ENCODE peak calls at places on chromosomes 4 and X, in eight cellular contexts. One of them, this sample, is unnamed.

GRCh38 chr4:123421227-123421941 is 24.8 kb downstream of the SPRY1 start:
- DNase-seq in suprapubic skin: no peak
- DNase-seq in heart right ventricle: no peak
- DNase-seq in NCI-H1048: no peak
- DNase-seq in HS-27A: no peak
- DNase-seq in Peyer's patch: no peak
- DNase-seq in HEK293T: no peak
- DNase-seq in NCI-H524: no peak
- DNase-seq in this sample: no peak

GRCh38 chr4:183443609-183444148 is 757 bp upstream of the CDKN2AIP start:
- DNase-seq in suprapubic skin: no peak
- DNase-seq in heart right ventricle: no peak
- DNase-seq in NCI-H1048: no peak
- DNase-seq in HS-27A: no peak
- DNase-seq in Peyer's patch: peak
- DNase-seq in HEK293T: peak
- DNase-seq in NCI-H524: peak
- DNase-seq in this sample: no peak

GRCh38 chr4:947491-947971 is 15.3 kb downstream of the TMEM175 start:
- DNase-seq in suprapubic skin: peak
- DNase-seq in heart right ventricle: no peak
- DNase-seq in NCI-H1048: no peak
- DNase-seq in HS-27A: no peak
- DNase-seq in Peyer's patch: no peak
- DNase-seq in HEK293T: no peak
- DNase-seq in NCI-H524: no peak
- DNase-seq in this sample: no peak

GRCh38 chrX:151754641-151755215 is 20.2 kb downstream of the CNGA2 start:
- DNase-seq in suprapubic skin: no peak
- DNase-seq in heart right ventricle: no peak
- DNase-seq in NCI-H1048: no peak
- DNase-seq in HS-27A: no peak
- DNase-seq in Peyer's patch: no peak
- DNase-seq in HEK293T: no peak
- DNase-seq in NCI-H524: no peak
- DNase-seq in this sample: no peak

GRCh38 chrX:86348669-86349068 is 200.4 kb downstream of the DACH2 start:
- DNase-seq in suprapubic skin: no peak
- DNase-seq in heart right ventricle: no peak
- DNase-seq in NCI-H1048: no peak
- DNase-seq in HS-27A: no peak
- DNase-seq in Peyer's patch: no peak
- DNase-seq in HEK293T: no peak
- DNase-seq in NCI-H524: no peak
- DNase-seq in this sample: no peak

GRCh38 chrX:72045552-72046277 is 86.0 kb downstream of the RTL5 start:
- DNase-seq in suprapubic skin: no peak
- DNase-seq in heart right ventricle: no peak
- DNase-seq in NCI-H1048: peak
- DNase-seq in HS-27A: no peak
- DNase-seq in Peyer's patch: no peak
- DNase-seq in HEK293T: peak
- DNase-seq in NCI-H524: peak
- DNase-seq in this sample: no peak

GRCh38 chrX:12013220-12013619 is 125.1 kb upstream of the FRMPD4 start:
- DNase-seq in suprapubic skin: no peak
- DNase-seq in heart right ventricle: no peak
- DNase-seq in NCI-H1048: no peak
- DNase-seq in HS-27A: peak
- DNase-seq in Peyer's patch: no peak
- DNase-seq in HEK293T: no peak
- DNase-seq in NCI-H524: no peak
- DNase-seq in this sample: no peak

GRCh38 chr4:99845708-99846469 is 29.3 kb downstream of the DAPP1 start:
- DNase-seq in suprapubic skin: no peak
- DNase-seq in heart right ventricle: no peak
- DNase-seq in NCI-H1048: no peak
- DNase-seq in HS-27A: no peak
- DNase-seq in Peyer's patch: no peak
- DNase-seq in HEK293T: no peak
- DNase-seq in NCI-H524: no peak
- DNase-seq in this sample: no peak

GRCh38 chrX:46575586-46575985 is 2.0 kb downstream of the CHST7 start:
- DNase-seq in suprapubic skin: no peak
- DNase-seq in heart right ventricle: no peak
- DNase-seq in NCI-H1048: no peak
- DNase-seq in HS-27A: no peak
- DNase-seq in Peyer's patch: no peak
- DNase-seq in HEK293T: no peak
- DNase-seq in NCI-H524: peak
- DNase-seq in this sample: no peak

GRCh38 chr4:13160906-13161305 is 323.2 kb downstream of the RAB28 start:
- DNase-seq in suprapubic skin: no peak
- DNase-seq in heart right ventricle: no peak
- DNase-seq in NCI-H1048: no peak
- DNase-seq in HS-27A: no peak
- DNase-seq in Peyer's patch: no peak
- DNase-seq in HEK293T: no peak
- DNase-seq in NCI-H524: no peak
- DNase-seq in this sample: no peak

GRCh38 chrX:44580466-44580865 is 37.8 kb upstream of the FUNDC1 start:
- DNase-seq in suprapubic skin: no peak
- DNase-seq in heart right ventricle: no peak
- DNase-seq in NCI-H1048: no peak
- DNase-seq in HS-27A: no peak
- DNase-seq in Peyer's patch: no peak
- DNase-seq in HEK293T: no peak
- DNase-seq in NCI-H524: no peak
- DNase-seq in this sample: no peak

GRCh38 chr4:13793020-13793710 is 165.6 kb upstream of the BOD1L1 start:
- DNase-seq in suprapubic skin: no peak
- DNase-seq in heart right ventricle: no peak
- DNase-seq in NCI-H1048: no peak
- DNase-seq in HS-27A: no peak
- DNase-seq in Peyer's patch: no peak
- DNase-seq in HEK293T: no peak
- DNase-seq in NCI-H524: no peak
- DNase-seq in this sample: no peak

GRCh38 chrX:9293051-9293496 is 171.8 kb upstream of the TBL1X start:
- DNase-seq in suprapubic skin: no peak
- DNase-seq in heart right ventricle: no peak
- DNase-seq in NCI-H1048: no peak
- DNase-seq in HS-27A: no peak
- DNase-seq in Peyer's patch: no peak
- DNase-seq in HEK293T: no peak
- DNase-seq in NCI-H524: peak
- DNase-seq in this sample: no peak

GRCh38 chrX:136176399-136176825 is 29.1 kb downstream of the FHL1 start:
- DNase-seq in suprapubic skin: no peak
- DNase-seq in heart right ventricle: no peak
- DNase-seq in NCI-H1048: no peak
- DNase-seq in HS-27A: no peak
- DNase-seq in Peyer's patch: no peak
- DNase-seq in HEK293T: no peak
- DNase-seq in NCI-H524: no peak
- DNase-seq in this sample: no peak

GRCh38 chr4:141660880-141661279 is 24.5 kb downstream of the IL15 start:
- DNase-seq in suprapubic skin: no peak
- DNase-seq in heart right ventricle: no peak
- DNase-seq in NCI-H1048: no peak
- DNase-seq in HS-27A: no peak
- DNase-seq in Peyer's patch: no peak
- DNase-seq in HEK293T: no peak
- DNase-seq in NCI-H524: no peak
- DNase-seq in this sample: no peak

GRCh38 chr4:47686294-47686872 is 151.5 kb downstream of the CORIN start:
- DNase-seq in suprapubic skin: no peak
- DNase-seq in heart right ventricle: peak
- DNase-seq in NCI-H1048: peak
- DNase-seq in HS-27A: no peak
- DNase-seq in Peyer's patch: peak
- DNase-seq in HEK293T: peak
- DNase-seq in NCI-H524: peak
- DNase-seq in this sample: peak

GRCh38 chr4:97366661-97367060 is 776.6 kb downstream of the STPG2 start:
- DNase-seq in suprapubic skin: no peak
- DNase-seq in heart right ventricle: no peak
- DNase-seq in NCI-H1048: no peak
- DNase-seq in HS-27A: no peak
- DNase-seq in Peyer's patch: no peak
- DNase-seq in HEK293T: no peak
- DNase-seq in NCI-H524: no peak
- DNase-seq in this sample: no peak

GRCh38 chrX:1242901-1243402 is 25.7 kb upstream of the CSF2RA start:
- DNase-seq in suprapubic skin: no peak
- DNase-seq in heart right ventricle: no peak
- DNase-seq in NCI-H1048: no peak
- DNase-seq in HS-27A: no peak
- DNase-seq in Peyer's patch: no peak
- DNase-seq in HEK293T: no peak
- DNase-seq in NCI-H524: no peak
- DNase-seq in this sample: no peak

GRCh38 chr4:40311811-40312346 is 23.3 kb upstream of the CHRNA9 start:
- DNase-seq in suprapubic skin: no peak
- DNase-seq in heart right ventricle: no peak
- DNase-seq in NCI-H1048: no peak
- DNase-seq in HS-27A: no peak
- DNase-seq in Peyer's patch: no peak
- DNase-seq in HEK293T: no peak
- DNase-seq in NCI-H524: no peak
- DNase-seq in this sample: no peak

GRCh38 chr4:110508827-110509446 is 33.0 kb downstream of the ENPEP start:
- DNase-seq in suprapubic skin: no peak
- DNase-seq in heart right ventricle: no peak
- DNase-seq in NCI-H1048: no peak
- DNase-seq in HS-27A: no peak
- DNase-seq in Peyer's patch: no peak
- DNase-seq in HEK293T: peak
- DNase-seq in NCI-H524: peak
- DNase-seq in this sample: no peak

GRCh38 chr4:179007758-179008157 is 1565.5 kb upstream of the AGA start:
- DNase-seq in suprapubic skin: no peak
- DNase-seq in heart right ventricle: no peak
- DNase-seq in NCI-H1048: no peak
- DNase-seq in HS-27A: no peak
- DNase-seq in Peyer's patch: no peak
- DNase-seq in HEK293T: no peak
- DNase-seq in NCI-H524: no peak
- DNase-seq in this sample: no peak

GRCh38 chr4:172881645-172882044 is 287.0 kb upstream of the GALNT7 start:
- DNase-seq in suprapubic skin: no peak
- DNase-seq in heart right ventricle: no peak
- DNase-seq in NCI-H1048: no peak
- DNase-seq in HS-27A: no peak
- DNase-seq in Peyer's patch: no peak
- DNase-seq in HEK293T: no peak
- DNase-seq in NCI-H524: no peak
- DNase-seq in this sample: no peak

GRCh38 chr4:94577136-94577535 is 125.4 kb downstream of the PDLIM5 start:
- DNase-seq in suprapubic skin: no peak
- DNase-seq in heart right ventricle: no peak
- DNase-seq in NCI-H1048: peak
- DNase-seq in HS-27A: no peak
- DNase-seq in Peyer's patch: no peak
- DNase-seq in HEK293T: no peak
- DNase-seq in NCI-H524: peak
- DNase-seq in this sample: no peak

GRCh38 chr4:85928775-85929585 is 430.9 kb downstream of the MAPK10 start:
- DNase-seq in suprapubic skin: no peak
- DNase-seq in heart right ventricle: no peak
- DNase-seq in NCI-H1048: no peak
- DNase-seq in HS-27A: no peak
- DNase-seq in Peyer's patch: no peak
- DNase-seq in HEK293T: no peak
- DNase-seq in NCI-H524: no peak
- DNase-seq in this sample: no peak

GRCh38 chr4:6912412-6912811 is 2.8 kb downstream of the TBC1D14 start:
- DNase-seq in suprapubic skin: no peak
- DNase-seq in heart right ventricle: no peak
- DNase-seq in NCI-H1048: no peak
- DNase-seq in HS-27A: no peak
- DNase-seq in Peyer's patch: peak
- DNase-seq in HEK293T: no peak
- DNase-seq in NCI-H524: no peak
- DNase-seq in this sample: no peak

This sample was measured in effector memory CD4-positive, alpha-beta T cell.